ENCODE peak calls at places on chromosomes 7 and 10, in four cellular contexts. One of them, this sample, is unnamed.

GRCh38 chr7:139680676-139681462 is 96.9 kb downstream of the HIPK2 start:
- DNase-seq in K562: peak
- DNase-seq in GM12878: no peak
- DNase-seq in H1: no peak
- DNase-seq in this sample: peak

GRCh38 chr7:150903627-150904026 is 51.3 kb downstream of the AOC1 start:
- DNase-seq in K562: no peak
- DNase-seq in H1: no peak
- DNase-seq in GM12878: no peak
- DNase-seq in this sample: peak

GRCh38 chr10:73768881-73769280 is 13.0 kb upstream of the CHCHD1 start:
- DNase-seq in K562: no peak
- DNase-seq in GM12878: no peak
- DNase-seq in H1: no peak
- DNase-seq in this sample: no peak

GRCh38 chr10:131207584-131208532 is 103.7 kb downstream of the TCERG1L start:
- DNase-seq in GM12878: no peak
- DNase-seq in H1: no peak
- DNase-seq in K562: no peak
- DNase-seq in this sample: no peak

GRCh38 chr10:127740596-127740995 is 3.6 kb downstream of the FOXI2 start:
- DNase-seq in GM12878: no peak
- DNase-seq in H1: no peak
- DNase-seq in K562: no peak
- DNase-seq in this sample: no peak

GRCh38 chr7:137985253-137985896 is 16.5 kb downstream of the CREB3L2 start:
- DNase-seq in H1: no peak
- DNase-seq in GM12878: peak
- DNase-seq in K562: no peak
- DNase-seq in this sample: peak

GRCh38 chr10:42488416-42488815 is 150.0 kb downstream of the ZNF33B start:
- DNase-seq in H1: no peak
- DNase-seq in GM12878: no peak
- DNase-seq in K562: no peak
- DNase-seq in this sample: peak

GRCh38 chr7:154183482-154183881 is 131.3 kb downstream of the DPP6 start:
- DNase-seq in GM12878: no peak
- DNase-seq in H1: no peak
- DNase-seq in K562: no peak
- DNase-seq in this sample: no peak

GRCh38 chr7:128430207-128430606 is 20.4 kb upstream of the IMPDH1 start:
- DNase-seq in K562: no peak
- DNase-seq in H1: no peak
- DNase-seq in GM12878: no peak
- DNase-seq in this sample: no peak

GRCh38 chr10:46255696-46256355 is 31.0 kb upstream of the ANTXRL start:
- DNase-seq in K562: peak
- DNase-seq in GM12878: no peak
- DNase-seq in H1: peak
- DNase-seq in this sample: peak

GRCh38 chr7:10720042-10720441 is 253.6 kb upstream of the PHF14 start:
- DNase-seq in K562: no peak
- DNase-seq in H1: no peak
- DNase-seq in GM12878: no peak
- DNase-seq in this sample: no peak

GRCh38 chr10:74967850-74968620 is 141.6 kb downstream of the KAT6B start:
- DNase-seq in H1: no peak
- DNase-seq in GM12878: no peak
- DNase-seq in K562: no peak
- DNase-seq in this sample: no peak

GRCh38 chr7:44305564-44306507 is 19.6 kb downstream of the CAMK2B start:
- DNase-seq in H1: no peak
- DNase-seq in K562: no peak
- DNase-seq in GM12878: no peak
- DNase-seq in this sample: no peak

GRCh38 chr7:155733582-155734444 is 78.5 kb downstream of the SHH start:
- DNase-seq in H1: no peak
- DNase-seq in GM12878: no peak
- DNase-seq in K562: no peak
- DNase-seq in this sample: no peak

GRCh38 chr10:124577651-124578050 is 116.0 kb downstream of the LHPP start:
- DNase-seq in GM12878: no peak
- DNase-seq in H1: no peak
- DNase-seq in K562: no peak
- DNase-seq in this sample: no peak

GRCh38 chr10:61786728-61787127 is 114.8 kb upstream of the ARID5B start:
- DNase-seq in H1: no peak
- DNase-seq in GM12878: peak
- DNase-seq in K562: peak
- DNase-seq in this sample: peak

GRCh38 chr10:69222157-69223027 is 2.3 kb downstream of the HKDC1 start:
- DNase-seq in GM12878: peak
- DNase-seq in K562: peak
- DNase-seq in H1: peak
- DNase-seq in this sample: peak

GRCh38 chr7:12554421-12554820 is 16.1 kb upstream of the SCIN start:
- DNase-seq in GM12878: no peak
- DNase-seq in H1: no peak
- DNase-seq in K562: no peak
- DNase-seq in this sample: no peak

GRCh38 chr7:39910108-39910869 is 39.8 kb upstream of the CDK13 start:
- DNase-seq in H1: no peak
- DNase-seq in K562: no peak
- DNase-seq in GM12878: no peak
- DNase-seq in this sample: peak

GRCh38 chr7:95545007-95545615 is 51.2 kb downstream of the PDK4 start:
- DNase-seq in H1: no peak
- DNase-seq in GM12878: no peak
- DNase-seq in K562: no peak
- DNase-seq in this sample: peak

GRCh38 chr10:119349341-119349740 is 142.0 kb downstream of the GRK5 start:
- DNase-seq in K562: no peak
- DNase-seq in GM12878: no peak
- DNase-seq in H1: no peak
- DNase-seq in this sample: no peak

GRCh38 chr7:99301496-99301895 is 24.2 kb upstream of the ARPC1A start:
- DNase-seq in H1: no peak
- DNase-seq in GM12878: no peak
- DNase-seq in K562: peak
- DNase-seq in this sample: no peak
- TF ChIP-seq CHD1 in H1: no peak
- TF ChIP-seq CHD1 in GM12878: no peak
- TF ChIP-seq CHD1 in K562: no peak
- TF ChIP-seq CHD1 in this sample: no peak

GRCh38 chr7:88092676-88092999 is 127.2 kb downstream of the SRI start:
- DNase-seq in K562: no peak
- DNase-seq in GM12878: no peak
- DNase-seq in H1: no peak
- DNase-seq in this sample: no peak
- TF ChIP-seq CHD1 in K562: no peak
- TF ChIP-seq CHD1 in GM12878: no peak
- TF ChIP-seq CHD1 in H1: no peak
- TF ChIP-seq CHD1 in this sample: no peak

GRCh38 chr10:132712698-132713232 is 73.2 kb downstream of the NKX6-2 start:
- DNase-seq in H1: no peak
- DNase-seq in GM12878: no peak
- DNase-seq in K562: no peak
- DNase-seq in this sample: no peak
- TF ChIP-seq CHD1 in H1: no peak
- TF ChIP-seq CHD1 in GM12878: no peak
- TF ChIP-seq CHD1 in K562: no peak
- TF ChIP-seq CHD1 in this sample: no peak

GRCh38 chr10:24249829-24250415 is 41.0 kb downstream of the KIAA1217 start:
- DNase-seq in H1: no peak
- DNase-seq in GM12878: no peak
- DNase-seq in K562: no peak
- DNase-seq in this sample: no peak

GRCh38 chr10:24246365-24246764 is 37.4 kb downstream of the KIAA1217 start:
- DNase-seq in K562: no peak
- DNase-seq in GM12878: no peak
- DNase-seq in H1: no peak
- DNase-seq in this sample: no peak

GRCh38 chr10:24251547-24251946 is 42.6 kb downstream of the KIAA1217 start:
- DNase-seq in H1: peak
- DNase-seq in GM12878: no peak
- DNase-seq in K562: no peak
- DNase-seq in this sample: no peak

GRCh38 chr10:24242562-24242961 is 33.6 kb downstream of the KIAA1217 start:
- DNase-seq in H1: no peak
- DNase-seq in GM12878: no peak
- DNase-seq in K562: no peak
- DNase-seq in this sample: no peak

DNA sequence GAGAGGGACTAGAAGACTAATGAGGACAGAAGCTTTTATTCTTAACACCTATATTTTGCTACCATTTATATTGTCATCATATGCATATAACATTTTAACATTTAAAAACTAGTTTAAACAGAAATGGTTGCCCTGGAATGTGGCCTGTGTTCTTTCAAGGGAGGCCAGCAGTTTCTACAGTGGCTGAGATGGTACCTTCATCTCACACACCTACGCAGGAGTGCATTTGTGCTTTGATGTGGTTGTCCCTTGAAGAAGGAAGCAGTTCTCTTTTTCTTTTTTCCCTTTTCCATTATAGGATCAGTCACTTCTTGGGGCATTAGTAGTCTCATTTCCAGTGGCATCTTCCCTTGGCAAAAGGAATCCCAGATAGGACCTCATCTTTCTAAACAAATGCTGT is 38.9 kb downstream of the KIAA1217 start:
- DNase-seq in GM12878: no peak
- DNase-seq in H1: no peak
- DNase-seq in K562: no peak
- DNase-seq in this sample: no peak
- TF ChIP-seq CHD1 in GM12878: no peak
- TF ChIP-seq CHD1 in H1: no peak
- TF ChIP-seq CHD1 in K562: no peak
- TF ChIP-seq CHD1 in this sample: no peak

GRCh38 chr10:71725998-71726672 is 6.6 kb upstream of the C10orf105 start:
- DNase-seq in K562: peak
- DNase-seq in GM12878: no peak
- DNase-seq in H1: no peak
- DNase-seq in this sample: peak

GRCh38 chr10:71729023-71729649 is 9.6 kb upstream of the C10orf105 start:
- DNase-seq in H1: no peak
- DNase-seq in GM12878: no peak
- DNase-seq in K562: peak
- DNase-seq in this sample: no peak

GRCh38 chr10:71726673-71727428 is 7.3 kb upstream of the C10orf105 start:
- DNase-seq in GM12878: peak
- DNase-seq in H1: no peak
- DNase-seq in K562: no peak
- DNase-seq in this sample: no peak

GRCh38 chr10:71728218-71728737 is 8.7 kb upstream of the C10orf105 start:
- DNase-seq in H1: no peak
- DNase-seq in K562: no peak
- DNase-seq in GM12878: peak
- DNase-seq in this sample: no peak

GRCh38 chr10:71727429-71728217 is 8.0 kb upstream of the C10orf105 start:
- DNase-seq in GM12878: peak
- DNase-seq in K562: peak
- DNase-seq in H1: no peak
- DNase-seq in this sample: no peak
- TF ChIP-seq CHD1 in GM12878: no peak
- TF ChIP-seq CHD1 in K562: no peak
- TF ChIP-seq CHD1 in H1: no peak
- TF ChIP-seq CHD1 in this sample: no peak

GRCh38 chr7:3117488-3118228 is 74.0 kb upstream of the CARD11 start:
- DNase-seq in K562: no peak
- DNase-seq in H1: no peak
- DNase-seq in GM12878: no peak
- DNase-seq in this sample: no peak
- TF ChIP-seq CHD1 in K562: no peak
- TF ChIP-seq CHD1 in H1: no peak
- TF ChIP-seq CHD1 in GM12878: no peak
- TF ChIP-seq CHD1 in this sample: no peak

DNA sequence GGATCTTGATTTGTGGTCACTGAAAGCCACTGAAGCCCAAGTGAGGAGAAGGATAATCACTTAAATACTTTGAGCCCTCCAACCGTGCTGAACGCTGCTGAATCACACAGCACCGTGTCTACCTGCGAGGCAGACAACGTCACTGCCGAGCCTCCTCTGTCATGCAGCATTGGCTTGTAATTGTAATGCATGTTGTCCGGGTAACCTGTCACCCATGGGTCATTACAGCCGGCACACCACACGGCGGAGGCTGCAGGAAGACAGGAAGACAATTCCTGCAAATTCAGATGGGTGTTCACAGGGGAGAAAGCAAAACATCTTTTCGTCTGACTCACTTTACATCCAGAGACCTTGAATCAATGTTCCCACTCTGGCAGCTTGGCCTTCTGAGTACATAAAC is 546.1 kb upstream of the FOXK1 start:
- DNase-seq in K562: no peak
- DNase-seq in H1: peak
- DNase-seq in GM12878: no peak
- DNase-seq in this sample: no peak
- TF ChIP-seq CHD1 in K562: no peak
- TF ChIP-seq CHD1 in H1: no peak
- TF ChIP-seq CHD1 in GM12878: no peak
- TF ChIP-seq CHD1 in this sample: no peak

GRCh38 chr7:1839701-1840100 is 169.6 kb downstream of the ELFN1 start:
- DNase-seq in H1: no peak
- DNase-seq in GM12878: no peak
- DNase-seq in K562: no peak
- DNase-seq in this sample: no peak
- TF ChIP-seq CHD1 in H1: no peak
- TF ChIP-seq CHD1 in GM12878: no peak
- TF ChIP-seq CHD1 in K562: no peak
- TF ChIP-seq CHD1 in this sample: no peak